ENCODE peak calls at places on chromosomes 12 and 14, in eight cellular contexts. S is osteoblast, C is Calu3, K is A549, P is WERI-Rb-1, F is GM13977, B is endothelial cell, I is AG04450. D is an unnamed sample.

GRCh38 chr14:52790011-52790755 is 1.2 kb downstream of the GNPNAT1 start:
- DNase-seq in S (peak), C (peak), K (peak), P (no peak), F (peak), B (no peak), I (no peak), D (no peak)

GRCh38 chr14:55889124-55889523 is 229.1 kb upstream of the PELI2 start:
- DNase-seq in S (peak), C (peak), K (peak), P (no peak), F (no peak), B (no peak), I (no peak), D (no peak)

GRCh38 chr14:86961106-86961716 is 1031.8 kb downstream of the GALC start:
- DNase-seq in S (no peak), C (peak), K (peak), P (no peak), F (no peak), B (peak), I (no peak), D (no peak)

GRCh38 chr12:132669166-132669879 is 17.8 kb downstream of the POLE start:
- DNase-seq in S (no peak), C (no peak), K (no peak), P (no peak), F (no peak), B (no peak), I (no peak), D (no peak)

GRCh38 chr12:47441490-47441889 is 264.3 kb downstream of the RPAP3 start:
- DNase-seq in S (no peak), C (no peak), K (no peak), P (no peak), F (no peak), B (no peak), I (no peak), D (no peak)

GRCh38 chr14:60331201-60332045 is 82.4 kb downstream of the PPM1A start:
- DNase-seq in S (peak), C (peak), K (peak), P (peak), F (peak), B (peak), I (no peak), D (peak)

GRCh38 chr12:122517877-122518276 is 8.9 kb downstream of the RSRC2 start:
- DNase-seq in S (no peak), C (no peak), K (peak), P (no peak), F (no peak), B (no peak), I (peak), D (no peak)

GRCh38 chr12:130715996-130716917 is at the start of gene RIMBP2:
- DNase-seq in S (peak), C (no peak), K (peak), P (peak), F (no peak), B (no peak), I (no peak), D (peak)

GRCh38 chr12:19792028-19792427 is 352.7 kb downstream of the AEBP2 start:
- DNase-seq in S (no peak), C (no peak), K (no peak), P (no peak), F (no peak), B (no peak), I (no peak), D (no peak)

GRCh38 chr12:57605308-57606015 is 838 bp downstream of the DTX3 start:
- DNase-seq in S (peak), C (no peak), K (no peak), P (no peak), F (no peak), B (no peak), I (no peak), D (no peak)

GRCh38 chr12:131025939-131026702 is 72.4 kb downstream of the ADGRD1 start:
- DNase-seq in S (no peak), C (no peak), K (peak), P (no peak), F (no peak), B (no peak), I (no peak), D (no peak)

GRCh38 chr12:89949457-89950195 is 241.0 kb upstream of the ATP2B1 start:
- DNase-seq in S (peak), C (peak), K (peak), P (no peak), F (peak), B (peak), I (no peak), D (peak)

GRCh38 chr12:92059976-92060375 is 85.7 kb downstream of the BTG1 start:
- DNase-seq in S (peak), C (no peak), K (no peak), P (no peak), F (no peak), B (no peak), I (no peak), D (no peak)

GRCh38 chr14:92539875-92540274 is 26.3 kb downstream of the RIN3 start:
- DNase-seq in S (no peak), C (no peak), K (no peak), P (no peak), F (no peak), B (no peak), I (no peak), D (no peak)

GRCh38 chr12:40202095-40203059 is 22.4 kb upstream of the LRRK2 start:
- DNase-seq in S (no peak), C (no peak), K (no peak), P (no peak), F (no peak), B (no peak), I (no peak), D (no peak)

GRCh38 chr12:42570076-42570475 is 19.5 kb downstream of the PRICKLE1 start:
- DNase-seq in S (no peak), C (no peak), K (no peak), P (no peak), F (no peak), B (no peak), I (no peak), D (no peak)

GRCh38 chr12:48996794-48997718 is 2.1 kb downstream of the DDN start:
- DNase-seq in S (peak), C (peak), K (peak), P (peak), F (peak), B (peak), I (no peak), D (peak)

GRCh38 chr12:32964981-32965585 is 68.5 kb upstream of the PKP2 start:
- DNase-seq in S (no peak), C (no peak), K (no peak), P (no peak), F (no peak), B (no peak), I (no peak), D (no peak)

GRCh38 chr12:46717159-46717558 is 108.6 kb downstream of the SLC38A4 start:
- DNase-seq in S (no peak), C (no peak), K (no peak), P (no peak), F (no peak), B (no peak), I (no peak), D (no peak)

GRCh38 chr12:83954939-83955601 is 957.5 kb downstream of the SLC6A15 start:
- DNase-seq in S (no peak), C (no peak), K (peak), P (no peak), F (no peak), B (no peak), I (no peak), D (no peak)

GRCh38 chr12:105567061-105567460 is 236.6 kb downstream of the C12orf75 start:
- DNase-seq in S (peak), C (no peak), K (no peak), P (no peak), F (no peak), B (no peak), I (no peak), D (no peak)

GRCh38 chr14:85276829-85277228 is 253.1 kb upstream of the FLRT2 start:
- DNase-seq in S (no peak), C (no peak), K (no peak), P (no peak), F (no peak), B (no peak), I (no peak), D (no peak)

GRCh38 chr12:59173696-59174095 is 253.4 kb upstream of the LRIG3 start:
- DNase-seq in S (no peak), C (no peak), K (no peak), P (no peak), F (no peak), B (no peak), I (no peak), D (no peak)

GRCh38 chr12:51000245-51000644 is 25.9 kb downstream of the SLC11A2 start:
- DNase-seq in S (peak), C (no peak), K (peak), P (no peak), F (no peak), B (no peak), I (no peak), D (no peak)

GRCh38 chr14:44966601-44967336 is 4.8 kb downstream of the TOGARAM1 start:
- DNase-seq in S (no peak), C (no peak), K (no peak), P (no peak), F (no peak), B (no peak), I (no peak), D (no peak)

GRCh38 chr12:58801986-58802385 is 118.3 kb downstream of the LRIG3 start:
- DNase-seq in S (no peak), C (no peak), K (no peak), P (no peak), F (no peak), B (no peak), I (no peak), D (no peak)

GRCh38 chr12:45130881-45131281 is 80.0 kb upstream of the DBX2 start:
- DNase-seq in S (peak), C (peak), K (peak), P (peak), F (peak), B (peak), I (peak), D (no peak)

GRCh38 chr12:84508325-84508861 is 404.2 kb downstream of the SLC6A15 start:
- DNase-seq in S (peak), C (peak), K (peak), P (no peak), F (no peak), B (no peak), I (no peak), D (no peak)

GRCh38 chr12:117671734-117672133 is 297.1 kb downstream of the KSR2 start:
- DNase-seq in S (no peak), C (peak), K (peak), P (peak), F (peak), B (peak), I (no peak), D (no peak)

GRCh38 chr12:59652098-59652497 is 56.3 kb downstream of the SLC16A7 start:
- DNase-seq in S (no peak), C (no peak), K (no peak), P (no peak), F (no peak), B (no peak), I (no peak), D (no peak)

GRCh38 chr12:89464974-89465592 is 59.5 kb downstream of the GALNT4 start:
- DNase-seq in S (no peak), C (peak), K (no peak), P (no peak), F (no peak), B (no peak), I (no peak), D (no peak)

GRCh38 chr12:14408208-14408607 is 42.7 kb downstream of the ATF7IP start:
- DNase-seq in S (no peak), C (no peak), K (peak), P (no peak), F (no peak), B (no peak), I (no peak), D (no peak)

GRCh38 chr14:90168425-90169105 is 87.8 kb upstream of the PSMC1 start:
- DNase-seq in S (peak), C (no peak), K (no peak), P (no peak), F (no peak), B (no peak), I (no peak), D (no peak)

GRCh38 chr14:79842270-79842669 is 369.0 kb downstream of the DIO2 start:
- DNase-seq in S (no peak), C (peak), K (peak), P (no peak), F (no peak), B (no peak), I (peak), D (no peak)

GRCh38 chr12:24770334-24770733 is 178.6 kb downstream of the BCAT1 start:
- DNase-seq in S (no peak), C (no peak), K (no peak), P (no peak), F (no peak), B (no peak), I (no peak), D (no peak)

GRCh38 chr12:112126916-112127315 is 1.6 kb downstream of the TRAFD1 start:
- DNase-seq in S (no peak), C (no peak), K (no peak), P (no peak), F (no peak), B (no peak), I (no peak), D (no peak)

GRCh38 chr14:99266181-99267178 is 5.5 kb downstream of the BCL11B start:
- DNase-seq in S (peak), C (peak), K (peak), P (peak), F (peak), B (peak), I (peak), D (peak)

DNA sequence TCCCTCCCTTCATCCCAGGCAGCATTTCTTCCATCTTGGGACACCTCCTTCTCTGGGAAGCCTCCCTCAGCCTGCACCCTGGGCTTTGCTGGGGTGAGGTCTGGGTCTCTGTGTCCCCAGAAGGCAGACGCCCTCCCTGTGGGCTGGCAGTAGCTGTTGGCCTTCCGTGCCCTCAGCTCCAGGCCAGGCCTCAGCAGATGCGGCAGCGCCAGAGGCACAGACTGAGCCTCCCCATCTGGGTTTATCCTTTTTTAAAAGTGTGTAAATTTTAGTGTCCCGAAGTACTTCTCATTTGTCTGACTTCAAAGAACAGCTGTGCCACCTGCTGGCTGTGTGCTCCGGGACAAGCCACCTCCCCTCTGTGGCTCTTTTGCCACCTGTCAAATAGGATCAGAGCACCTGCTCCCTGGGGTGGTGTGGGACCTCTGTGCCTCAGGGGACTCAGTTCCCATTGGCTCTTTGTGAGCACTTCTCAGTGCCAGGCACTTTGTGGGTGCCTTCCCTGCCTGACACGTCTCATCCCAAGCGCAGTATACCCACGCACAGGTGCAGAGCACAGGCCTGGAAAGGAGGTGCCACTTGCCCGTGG is 11.1 kb downstream of the EXOC3L4 start:
- DNase-seq in S (no peak), C (peak), K (no peak), P (peak), F (peak), B (no peak), I (no peak), D (no peak)
- TF ChIP-seq CTCF in S (no peak), C (no peak), K (peak), P (peak), F (peak), B (no peak), I (no peak), D (peak)

DNA sequence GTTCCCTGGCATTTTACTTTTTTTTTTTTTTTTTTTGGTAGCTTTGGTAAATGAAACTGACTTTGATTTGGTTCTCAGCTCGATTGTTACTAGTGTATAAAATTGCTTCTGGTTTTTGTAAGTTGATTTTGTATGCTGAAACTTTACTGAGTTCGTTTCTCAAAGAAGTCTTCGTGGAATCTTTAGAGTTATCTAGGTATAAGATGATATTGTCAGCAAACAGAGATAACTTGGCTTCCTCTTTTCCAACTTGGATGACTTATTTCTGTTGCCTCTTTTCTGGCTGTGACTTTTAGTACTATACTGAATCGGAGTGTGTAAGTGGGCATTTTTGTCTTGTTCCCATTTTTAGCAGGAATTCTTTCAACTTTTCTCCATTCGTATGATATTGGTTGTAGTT is 28.1 kb downstream of the USP15 start:
- DNase-seq in S (no peak), C (no peak), K (no peak), P (no peak), F (no peak), B (no peak), I (no peak), D (no peak)
- TF ChIP-seq CTCF in S (no peak), C (no peak), K (no peak), P (no peak), F (no peak), B (no peak), I (no peak), D (no peak)

GRCh38 chr12:68018315-68018714 is 29.1 kb downstream of the IFNG-AS1 start:
- DNase-seq in S (no peak), C (no peak), K (no peak), P (no peak), F (no peak), B (no peak), I (no peak), D (no peak)

GRCh38 chr12:68012712-68013111 is 23.5 kb downstream of the IFNG-AS1 start:
- DNase-seq in S (no peak), C (no peak), K (no peak), P (no peak), F (no peak), B (no peak), I (no peak), D (peak)

GRCh38 chr12:68020049-68020448 is 30.8 kb downstream of the IFNG-AS1 start:
- DNase-seq in S (no peak), C (no peak), K (no peak), P (no peak), F (no peak), B (no peak), I (no peak), D (no peak)

GRCh38 chr12:68013181-68013580 is 23.9 kb downstream of the IFNG-AS1 start:
- DNase-seq in S (no peak), C (no peak), K (no peak), P (no peak), F (no peak), B (no peak), I (no peak), D (no peak)

DNA sequence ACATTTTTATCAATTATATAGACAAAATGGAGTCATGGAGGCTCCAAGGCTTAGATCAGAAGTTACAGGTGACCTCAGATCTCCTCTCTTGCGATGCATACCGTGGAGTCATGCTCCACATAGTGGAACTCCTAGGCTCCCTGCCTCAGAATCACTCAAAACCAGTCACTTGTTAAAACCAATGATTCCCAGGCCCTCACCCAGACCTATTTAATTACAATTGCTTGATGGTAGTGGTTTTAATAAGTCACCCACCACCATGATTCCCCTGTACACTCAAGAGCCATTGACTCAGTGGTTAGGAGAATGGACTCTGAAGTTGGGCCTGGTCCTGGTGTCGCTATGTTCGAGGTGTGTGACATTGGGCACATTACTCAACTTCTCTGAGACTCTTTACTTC is 26.9 kb downstream of the IFNG-AS1 start:
- DNase-seq in S (no peak), C (no peak), K (no peak), P (no peak), F (no peak), B (no peak), I (no peak), D (no peak)
- TF ChIP-seq CTCF in S (no peak), C (no peak), K (no peak), P (no peak), F (no peak), B (no peak), I (no peak), D (no peak)

GRCh38 chr14:104865069-104865630 is at the start of gene CEP170B:
- DNase-seq in S (peak), C (peak), K (peak), P (peak), F (peak), B (peak), I (no peak), D (peak)
- TF ChIP-seq CTCF in S (no peak), C (no peak), K (no peak), P (no peak), F (no peak), B (no peak), I (no peak), D (no peak)

GRCh38 chr12:115866909-115867525 is 410.5 kb downstream of the MED13L start:
- DNase-seq in S (no peak), C (peak), K (peak), P (no peak), F (no peak), B (no peak), I (no peak), D (no peak)
- TF ChIP-seq CTCF in S (peak), C (no peak), K (peak), P (peak), F (peak), B (no peak), I (no peak), D (no peak)

GRCh38 chr14:22587247-22587646 is 1.8 kb downstream of the DAD1 start:
- DNase-seq in S (no peak), C (no peak), K (no peak), P (no peak), F (no peak), B (no peak), I (no peak), D (no peak)

GRCh38 chr14:22588419-22589095 is 467 bp downstream of the DAD1 start:
- DNase-seq in S (no peak), C (no peak), K (no peak), P (no peak), F (no peak), B (no peak), I (no peak), D (no peak)

GRCh38 chr14:22593189-22593588 is 4.2 kb upstream of the DAD1 start:
- DNase-seq in S (no peak), C (no peak), K (no peak), P (no peak), F (no peak), B (no peak), I (no peak), D (no peak)

GRCh38 chr14:22594156-22594716 is 3.9 kb upstream of the ABHD4 start:
- DNase-seq in S (no peak), C (no peak), K (no peak), P (no peak), F (no peak), B (no peak), I (no peak), D (no peak)

DNA sequence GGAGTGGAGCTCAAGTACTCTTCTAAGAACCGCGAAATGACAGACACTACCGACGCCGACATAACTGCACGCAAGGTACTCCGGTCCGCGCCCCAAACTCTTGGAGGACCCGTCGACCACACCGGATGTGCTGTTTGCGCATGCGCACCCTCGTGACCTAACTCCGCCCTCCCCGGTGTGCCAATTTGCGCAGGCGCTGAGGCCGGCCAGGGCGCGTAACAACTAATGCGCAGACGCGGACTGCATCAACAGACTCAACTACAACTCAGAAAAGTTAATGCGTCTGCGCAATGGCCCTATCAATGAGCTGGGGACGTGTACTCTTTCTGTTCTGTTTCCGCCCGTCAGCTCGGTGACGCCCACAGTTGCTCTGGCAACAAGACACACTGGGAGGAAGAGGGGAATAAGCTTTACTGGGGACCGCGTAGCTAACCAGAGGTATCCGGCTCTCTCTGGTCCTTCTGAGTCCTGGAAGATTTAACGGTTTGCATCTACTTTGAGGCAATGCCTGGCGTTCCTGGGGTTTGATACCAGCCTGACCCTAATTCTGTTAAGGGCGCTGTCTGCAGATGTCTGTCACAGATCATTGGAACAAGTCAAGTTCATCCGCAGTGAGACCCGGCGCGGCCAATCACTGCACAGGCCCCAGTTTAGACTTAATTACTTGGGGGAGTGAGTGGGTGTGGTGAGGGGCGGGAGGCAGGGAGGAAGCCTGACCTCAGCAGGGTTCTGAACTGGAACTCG is at the start of gene DAD1:
- DNase-seq in S (peak), C (peak), K (peak), P (peak), F (peak), B (peak), I (peak), D (peak)
- TF ChIP-seq CTCF in S (no peak), C (peak), K (no peak), P (no peak), F (no peak), B (no peak), I (no peak), D (no peak)

GRCh38 chr14:23054000-23054811 is 3.1 kb downstream of the CDH24 start:
- DNase-seq in S (peak), C (no peak), K (no peak), P (peak), F (peak), B (peak), I (no peak), D (no peak)
- TF ChIP-seq CTCF in S (peak), C (no peak), K (no peak), P (peak), F (peak), B (peak), I (no peak), D (peak)